ENCODE peak calls at places on chromosomes 16 and 17, in ten cellular contexts. N is adrenal gland, B is ovary, E is thyroid gland, K is body of pancreas, G is uterus, Q is tibial nerve, W is endothelial cell of umbilical vein, I is heart left ventricle, F is spleen. S is an unnamed sample. For H3K36me3, the result is how much of the 10 kb centered on the place peaks cover.

GRCh38 chr16:68356249-68356918 is 45.6 kb downstream of the PRMT7 start:
- DNase-seq in N (peak), B (no peak), E (no peak), K (peak), G (no peak), Q (no peak), W (no peak), I (no peak), F (no peak), S (peak)

GRCh38 chr16:14350626-14351025 is 279.4 kb downstream of the PARN start:
- DNase-seq in N (no peak), B (no peak), E (peak), K (no peak), G (no peak), Q (no peak), W (no peak), I (no peak), F (no peak), S (no peak)

GRCh38 chr17:48610282-48611211 is at the start of gene HOXB7:
- DNase-seq in N (peak), B (peak), E (no peak), K (no peak), G (peak), Q (peak), W (peak), I (peak), F (peak), S (peak)

GRCh38 chr17:37048806-37049205 is 100.1 kb downstream of the AATF start:
- DNase-seq in N (no peak), B (no peak), E (no peak), K (no peak), G (no peak), Q (no peak), W (no peak), I (no peak), F (no peak), S (no peak)

GRCh38 chr17:45783593-45784292 is 377 bp upstream of the CRHR1 start:
- DNase-seq in N (no peak), B (no peak), E (peak), K (no peak), G (peak), Q (no peak), W (no peak), I (no peak), F (no peak), S (no peak)

GRCh38 chr17:76405607-76405966 is 21.2 kb downstream of the SPHK1 start:
- DNase-seq in N (no peak), B (peak), E (no peak), K (no peak), G (no peak), Q (no peak), W (no peak), I (peak), F (peak), S (no peak)

GRCh38 chr16:24070851-24071250 is 185.3 kb upstream of the CACNG3 start:
- DNase-seq in N (peak), B (no peak), E (no peak), K (peak), G (no peak), Q (no peak), W (peak), I (no peak), F (no peak), S (no peak)

GRCh38 chr16:17305694-17306093 is 165.1 kb downstream of the XYLT1 start:
- DNase-seq in N (no peak), B (no peak), E (no peak), K (no peak), G (no peak), Q (no peak), W (no peak), I (no peak), F (no peak), S (no peak)

GRCh38 chr17:8153550-8153956 is 1.3 kb upstream of the PER1 start:
- DNase-seq in N (peak), B (peak), E (no peak), K (peak), G (peak), Q (peak), W (peak), I (peak), F (no peak), S (peak)

GRCh38 chr17:4389079-4389478 is 22.6 kb upstream of the UBE2G1 start:
- DNase-seq in N (no peak), B (no peak), E (no peak), K (no peak), G (no peak), Q (no peak), W (no peak), I (no peak), F (no peak), S (no peak)

GRCh38 chr16:86044881-86045600 is 146.1 kb downstream of the IRF8 start:
- DNase-seq in N (no peak), B (no peak), E (no peak), K (no peak), G (no peak), Q (no peak), W (no peak), I (no peak), F (peak), S (peak)

GRCh38 chr17:77847211-77848085 is 111.1 kb upstream of the TNRC6C start:
- DNase-seq in N (no peak), B (no peak), E (no peak), K (no peak), G (no peak), Q (no peak), W (no peak), I (no peak), F (peak), S (no peak)

GRCh38 chr16:87582221-87582965 is 19.9 kb upstream of the JPH3 start:
- DNase-seq in N (peak), B (peak), E (peak), K (peak), G (peak), Q (peak), W (no peak), I (peak), F (peak), S (peak)

GRCh38 chr17:58005031-58005727 is 1.9 kb downstream of the SRSF1 start:
- DNase-seq in N (no peak), B (no peak), E (no peak), K (no peak), G (no peak), Q (no peak), W (no peak), I (no peak), F (no peak), S (no peak)

GRCh38 chr16:77945126-77945525 is 77.2 kb upstream of the CLEC3A start:
- DNase-seq in N (no peak), B (no peak), E (no peak), K (no peak), G (no peak), Q (no peak), W (no peak), I (no peak), F (no peak), S (no peak)

GRCh38 chr16:23905027-23905426 is 69.2 kb downstream of the PRKCB start:
- DNase-seq in N (no peak), B (peak), E (peak), K (peak), G (peak), Q (no peak), W (peak), I (peak), F (no peak), S (peak)

GRCh38 chr17:10683853-10684252 is 13.5 kb downstream of the SCO1 start:
- DNase-seq in N (no peak), B (no peak), E (no peak), K (no peak), G (no peak), Q (no peak), W (peak), I (no peak), F (no peak), S (no peak)

GRCh38 chr17:19718613-19719364 is 2.4 kb upstream of the SLC47A2 start:
- DNase-seq in N (no peak), B (no peak), E (no peak), K (peak), G (no peak), Q (no peak), W (no peak), I (no peak), F (no peak), S (no peak)

GRCh38 chr17:81578561-81579225 is 26.5 kb upstream of the FAAP100 start:
- DNase-seq in N (no peak), B (no peak), E (no peak), K (no peak), G (no peak), Q (no peak), W (no peak), I (no peak), F (no peak), S (no peak)

GRCh38 chr17:56727876-56728617 is 105.7 kb downstream of the C17orf67 start:
- DNase-seq in N (no peak), B (no peak), E (no peak), K (no peak), G (no peak), Q (no peak), W (no peak), I (no peak), F (no peak), S (no peak)

DNA sequence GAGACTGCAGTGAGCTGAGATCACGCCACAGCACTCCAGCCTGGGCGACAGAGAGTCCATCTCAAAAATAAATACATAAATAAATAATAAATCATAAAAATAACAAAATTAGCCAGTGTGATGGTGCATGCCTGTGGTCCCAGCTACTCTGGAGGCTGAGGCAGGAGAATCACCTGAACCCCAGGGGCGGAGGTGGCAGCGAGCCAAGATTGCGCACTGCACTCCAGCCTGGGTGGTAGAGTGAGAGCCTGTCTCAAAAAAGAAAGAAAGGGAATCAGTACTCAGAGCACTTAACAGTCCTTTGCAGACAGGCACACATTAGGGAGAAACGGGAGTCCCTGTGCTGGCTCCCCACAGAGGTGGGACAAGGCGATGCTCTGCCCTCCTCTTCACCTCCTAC is 25.1 kb downstream of the MAPK8IP3 start:
- DNase-seq in N (no peak), B (no peak), E (no peak), K (no peak), G (no peak), Q (no peak), W (no peak), I (no peak), F (no peak), S (no peak)
- H3K36me3 ChIP-seq in N (under half), B (under half), E (under half), K (under half), G (under half), Q (half or more), W (under half), I (half or more), F (under half), S (under half)

DNA sequence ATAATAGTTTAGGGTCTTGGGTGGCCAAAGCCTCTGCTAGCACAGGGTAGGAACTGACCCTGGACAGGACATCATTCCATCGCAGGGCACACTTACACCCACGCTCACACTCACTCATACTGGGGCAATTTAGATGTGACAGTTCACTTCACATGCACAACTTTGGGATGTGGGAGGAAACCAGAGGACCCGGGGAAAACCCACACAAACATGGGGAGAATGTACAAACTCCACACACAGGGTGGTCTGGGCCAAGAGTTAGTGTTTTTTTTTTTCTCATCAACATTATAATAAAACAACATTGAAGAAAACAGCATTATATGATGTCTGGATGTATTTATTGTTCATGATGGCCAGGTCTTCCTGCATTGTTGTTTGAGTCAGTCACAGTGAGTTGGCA is 93.6 kb downstream of the CDH13 start:
- DNase-seq in N (no peak), B (no peak), E (no peak), K (no peak), G (no peak), Q (no peak), W (no peak), I (no peak), F (no peak), S (no peak)
- TF ChIP-seq CTCF in N (no peak), B (no peak), E (no peak), K (no peak), G (no peak), Q (no peak), W (no peak), I (no peak), F (no peak), S (no peak)

GRCh38 chr17:6640536-6641373 is at the start of the genes KIAA0753 and TXNDC17:
- DNase-seq in N (peak), B (peak), E (peak), K (peak), G (peak), Q (peak), W (peak), I (peak), F (peak), S (peak)

GRCh38 chr17:6639651-6640535 is 618 bp downstream of the KIAA0753 start:
- DNase-seq in N (peak), B (peak), E (peak), K (no peak), G (no peak), Q (no peak), W (peak), I (no peak), F (peak), S (peak)

GRCh38 chr17:6642592-6642991 is 1.7 kb downstream of the TXNDC17 start:
- DNase-seq in N (no peak), B (no peak), E (no peak), K (no peak), G (no peak), Q (no peak), W (no peak), I (no peak), F (no peak), S (no peak)

GRCh38 chr17:6641374-6641818 is 536 bp downstream of the TXNDC17 start:
- DNase-seq in N (no peak), B (no peak), E (no peak), K (no peak), G (no peak), Q (no peak), W (no peak), I (no peak), F (no peak), S (no peak)

DNA sequence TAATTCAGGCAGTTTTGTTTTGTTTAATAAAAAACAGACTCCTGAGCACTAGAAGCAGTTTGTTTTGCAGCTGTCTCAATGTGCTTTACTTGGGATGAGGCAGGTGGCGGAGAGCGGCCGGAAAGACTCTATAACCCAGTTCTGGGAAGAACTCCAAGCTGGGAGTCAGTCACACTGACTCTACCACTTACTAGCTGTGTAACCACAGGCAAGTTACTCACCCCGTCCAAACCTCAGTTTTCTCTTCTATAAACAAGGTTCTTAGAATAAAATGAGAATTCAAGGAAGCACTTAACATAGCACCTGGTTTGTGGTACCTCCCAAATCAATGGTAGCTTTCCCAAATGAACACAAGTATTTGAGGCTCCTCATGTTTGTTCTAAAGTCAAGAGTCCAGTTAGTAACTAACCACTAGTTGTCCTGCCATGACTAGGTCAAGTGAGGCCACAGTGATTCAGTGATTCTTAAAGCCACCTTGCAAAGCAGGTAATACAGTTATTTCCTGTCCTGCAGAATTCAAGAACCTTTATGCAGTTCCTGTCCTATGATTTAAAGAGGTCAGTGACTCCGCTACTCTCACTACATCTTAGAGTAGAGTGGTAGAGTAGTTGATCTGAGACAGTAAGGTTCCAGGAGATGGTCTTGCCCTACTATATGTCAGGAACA is 2.7 kb downstream of the TXNDC17 start:
- DNase-seq in N (no peak), B (no peak), E (no peak), K (no peak), G (no peak), Q (no peak), W (no peak), I (no peak), F (no peak), S (no peak)
- TF ChIP-seq POLR2A in N (no peak), B (no peak), E (no peak), K (no peak), G (no peak), Q (no peak), W (no peak), I (no peak), F (no peak), S (no peak)

DNA sequence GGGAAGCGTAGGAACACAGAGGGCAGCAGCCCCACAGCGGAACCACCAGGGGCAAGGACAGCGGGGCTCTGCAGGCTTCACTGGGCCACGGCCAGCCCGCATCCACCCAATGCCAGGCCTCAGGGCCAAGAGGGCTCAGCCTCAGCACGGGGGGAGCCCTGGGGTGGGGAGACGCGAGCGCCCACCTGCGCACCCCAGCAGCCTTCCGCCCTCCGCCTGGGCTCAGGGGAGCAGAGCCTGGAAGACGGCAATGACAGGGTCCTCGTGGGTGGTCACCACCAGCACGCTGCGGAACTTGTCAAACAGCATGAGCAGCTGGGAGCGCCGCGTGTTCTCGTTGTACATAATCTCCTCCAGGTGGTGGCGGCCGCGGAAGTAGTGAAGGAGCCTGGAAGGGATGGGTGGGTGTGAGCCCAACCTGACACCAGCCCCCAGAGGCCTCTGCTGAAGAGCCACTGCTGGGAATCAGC is 8.5 kb downstream of the MPG start:
- DNase-seq in N (no peak), B (no peak), E (no peak), K (no peak), G (no peak), Q (no peak), W (no peak), I (no peak), F (no peak), S (no peak)
- H3K36me3 ChIP-seq in N (under half), B (under half), E (under half), K (under half), G (under half), Q (half or more), W (under half), I (half or more), F (under half), S (under half)

DNA sequence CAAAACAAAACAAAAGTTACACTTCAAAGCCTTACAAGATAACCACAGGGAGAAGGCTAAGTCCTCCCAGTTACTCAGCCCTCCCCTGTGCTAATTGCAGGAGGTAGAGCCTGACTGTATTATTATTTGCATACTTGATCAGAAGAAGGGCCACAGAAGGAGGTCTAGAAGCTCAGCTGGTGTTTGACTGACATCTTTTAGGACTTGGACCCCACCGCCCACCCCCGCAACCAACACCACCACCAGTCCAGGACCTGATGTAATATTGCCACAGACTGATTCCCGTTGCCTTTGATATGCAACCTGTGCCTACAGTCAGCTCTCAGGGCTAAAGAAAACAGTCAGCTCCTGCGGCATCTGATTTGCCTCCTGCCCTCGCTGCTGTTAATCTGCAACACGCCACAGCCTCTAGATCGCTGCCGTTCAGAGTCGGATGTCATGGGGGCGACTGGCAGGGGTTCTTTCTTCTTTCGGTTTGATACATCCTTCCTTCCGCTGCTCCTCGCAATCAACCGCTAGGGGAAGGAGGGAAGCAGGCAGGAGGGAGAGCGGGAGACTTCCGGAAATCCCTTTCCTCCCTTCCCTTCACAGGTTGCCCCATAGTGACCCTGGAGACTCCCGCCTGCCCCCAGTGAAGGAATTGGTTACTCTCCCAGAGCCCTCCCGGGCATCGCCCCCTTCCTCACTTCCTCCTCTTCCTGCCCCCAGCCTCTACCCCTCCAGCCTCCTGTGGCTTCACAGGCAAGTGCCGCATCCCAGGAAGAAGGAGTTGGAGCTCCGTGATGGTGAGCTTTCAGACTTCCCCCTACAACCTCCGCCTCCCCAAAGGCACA is 90.5 kb upstream of the SOX9 start:
- DNase-seq in N (peak), B (no peak), E (peak), K (peak), G (peak), Q (no peak), W (no peak), I (peak), F (no peak), S (peak)
- TF ChIP-seq CTCF in N (peak), B (no peak), E (peak), K (no peak), G (no peak), Q (peak), W (no peak), I (peak), F (no peak), S (peak)

GRCh38 chr16:31072540-31073072 is 1.4 kb downstream of the ZNF668 start:
- DNase-seq in N (no peak), B (no peak), E (no peak), K (no peak), G (no peak), Q (no peak), W (peak), I (no peak), F (no peak), S (peak)
- TF ChIP-seq POLR2A in N (no peak), B (no peak), E (no peak), K (no peak), G (no peak), Q (no peak), W (no peak), I (no peak), F (no peak), S (no peak)